ENCODE peak calls at places on chromosome 14, in eight cellular contexts. B, M, L, V, F, P, W and G are unnamed samples.

GRCh38 chr14:59629384-59630158 is 53.0 kb upstream of the CCDC175 start:
- DNase-seq in P (no peak), L (no peak), B (no peak), V (no peak), M (no peak), F (no peak), W (no peak), G (no peak)

GRCh38 chr14:40909906-40910305 is 696.8 kb upstream of the LRFN5 start:
- DNase-seq in P (no peak), L (no peak), V (no peak), M (no peak), F (no peak), B (no peak), W (no peak), G (no peak)

GRCh38 chr14:104393898-104394605 is 185.5 kb upstream of the C14orf180 start:
- DNase-seq in B (peak; percentile 21), V (no peak), M (no peak), P (no peak), F (peak; percentile 21), L (peak; percentile 67), W (peak; percentile 31), G (peak; percentile 82)

GRCh38 chr14:85475113-85475512 is 54.8 kb upstream of the FLRT2 start:
- DNase-seq in P (no peak), B (no peak), L (no peak), F (no peak), W (no peak), V (no peak), M (no peak), G (no peak)

GRCh38 chr14:102590667-102591099 is 1.8 kb upstream of the RCOR1 start:
- DNase-seq in W (no peak), V (peak; percentile 84), M (peak; percentile 84), B (peak; percentile 31), L (no peak), P (peak; percentile 74), F (peak; percentile 58), G (peak; percentile 90)

GRCh38 chr14:38951451-38951850 is 151.6 kb downstream of the SEC23A start:
- DNase-seq in P (no peak), V (no peak), F (no peak), B (no peak), M (no peak), W (no peak), L (no peak), G (no peak)

GRCh38 chr14:31024042-31024480 is 1.4 kb upstream of the AP4S1 start:
- DNase-seq in W (no peak), B (no peak), L (no peak), V (no peak), F (no peak), M (peak; percentile 82), P (no peak), G (no peak)

GRCh38 chr14:105830171-105830570 is 303.8 kb downstream of the TMEM121 start:
- DNase-seq in P (no peak), F (no peak), W (no peak), L (no peak), V (no peak), M (no peak), B (no peak), G (no peak)

GRCh38 chr14:101125719-101126375 is 222.3 kb upstream of the RTL1 start:
- DNase-seq in L (peak; percentile 55), V (no peak), M (no peak), W (no peak), B (peak; percentile 2), F (no peak), P (no peak), G (no peak)

GRCh38 chr14:100842799-100843198 is 16.9 kb downstream of the MEG3 start:
- DNase-seq in L (no peak), B (no peak), M (no peak), V (no peak), F (no peak), P (no peak), W (no peak), G (no peak)

GRCh38 chr14:96727980-96728717 is 69.0 kb upstream of the VRK1 start:
- DNase-seq in P (no peak), B (no peak), W (no peak), L (peak; percentile 22), F (no peak), V (no peak), M (no peak), G (no peak)

GRCh38 chr14:88385212-88386101 is at the start of gene SPATA7:
- DNase-seq in L (peak; percentile 97), B (peak; percentile 91), V (peak; percentile 86), M (peak; percentile 83), F (peak; percentile 94), W (peak; percentile 80), P (peak; percentile 89), G (peak; percentile 93)
- TF ChIP-seq POLR2A in L (peak; percentile 17), B (peak; percentile 80), V (peak; percentile 76), M (peak; percentile 43), F (peak; percentile 92), W (peak; percentile 53), P (peak; percentile 67), G (peak; percentile 54)

GRCh38 chr14:23361763-23362162 is 3.2 kb downstream of the EFS start:
- DNase-seq in M (no peak), W (no peak), P (no peak), V (no peak), B (no peak), F (no peak), L (no peak), G (no peak)

GRCh38 chr14:23360496-23360895 is 4.5 kb downstream of the EFS start:
- DNase-seq in V (peak; percentile 57), B (no peak), M (peak; percentile 54), W (no peak), P (peak; percentile 14), F (no peak), L (no peak), G (no peak)

GRCh38 chr14:23362200-23362599 is 2.8 kb downstream of the EFS start:
- DNase-seq in V (peak; percentile 21), B (no peak), L (no peak), M (peak; percentile 36), W (no peak), F (no peak), P (peak; percentile 12), G (no peak)

GRCh38 chr14:23359722-23360447 is 5.1 kb downstream of the EFS start:
- DNase-seq in P (no peak), F (no peak), M (no peak), B (no peak), W (no peak), V (no peak), L (no peak), G (peak; percentile 70)

GRCh38 chr14:23361320-23361719 is 3.7 kb downstream of the EFS start:
- DNase-seq in P (no peak), B (no peak), L (no peak), M (no peak), V (no peak), W (no peak), F (no peak), G (no peak)
- TF ChIP-seq POLR2A in P (no peak), B (no peak), L (no peak), M (no peak), V (no peak), W (no peak), F (no peak), G (no peak)

DNA sequence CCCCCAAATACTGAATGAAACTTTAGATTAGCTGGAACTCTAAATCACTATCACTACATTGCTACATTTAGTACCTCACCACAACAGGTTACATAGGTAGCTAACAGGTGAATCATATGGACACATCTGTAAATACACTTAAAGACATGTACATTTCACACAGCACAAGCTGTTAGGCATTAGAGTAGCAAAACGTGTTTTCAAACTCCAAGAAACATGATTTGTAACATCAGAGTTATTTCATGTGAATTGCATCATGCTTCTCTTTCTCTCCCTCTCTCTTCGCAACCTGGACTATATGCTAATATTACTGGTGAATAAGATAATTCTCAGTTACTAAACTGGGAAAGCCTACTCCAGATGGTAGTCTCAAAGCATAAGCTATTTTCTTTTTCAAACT is 4.3 kb downstream of the SEL1L start:
- DNase-seq in B (no peak), V (no peak), M (no peak), L (no peak), F (no peak), W (no peak), P (no peak), G (no peak)
- TF ChIP-seq POLR2A in B (no peak), V (no peak), M (no peak), L (no peak), F (no peak), W (no peak), P (no peak), G (no peak)

DNA sequence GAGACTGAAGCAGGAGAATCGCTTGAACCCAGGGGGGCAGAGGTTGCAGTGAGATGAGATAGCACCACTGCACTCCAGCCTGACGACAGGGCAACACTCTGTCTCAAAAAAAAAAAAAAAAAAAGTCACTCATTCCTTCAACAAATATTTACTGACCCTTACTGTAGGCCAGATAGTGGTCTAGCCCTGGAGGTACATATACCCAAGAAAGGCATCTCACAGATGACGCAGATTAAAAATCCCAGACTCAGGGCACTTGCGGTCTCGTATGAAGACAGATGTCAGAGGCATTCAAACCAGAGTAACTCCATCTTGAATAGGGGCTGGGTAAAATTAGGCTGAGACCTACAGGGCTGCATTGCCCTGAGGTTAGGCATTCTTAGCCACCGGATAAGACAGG is 44.8 kb downstream of the CLMN start:
- DNase-seq in F (no peak), V (no peak), M (no peak), L (no peak), P (no peak), W (no peak), B (no peak), G (no peak)
- TF ChIP-seq POLR2A in F (no peak), V (no peak), M (no peak), L (no peak), P (no peak), W (no peak), B (no peak), G (no peak)

DNA sequence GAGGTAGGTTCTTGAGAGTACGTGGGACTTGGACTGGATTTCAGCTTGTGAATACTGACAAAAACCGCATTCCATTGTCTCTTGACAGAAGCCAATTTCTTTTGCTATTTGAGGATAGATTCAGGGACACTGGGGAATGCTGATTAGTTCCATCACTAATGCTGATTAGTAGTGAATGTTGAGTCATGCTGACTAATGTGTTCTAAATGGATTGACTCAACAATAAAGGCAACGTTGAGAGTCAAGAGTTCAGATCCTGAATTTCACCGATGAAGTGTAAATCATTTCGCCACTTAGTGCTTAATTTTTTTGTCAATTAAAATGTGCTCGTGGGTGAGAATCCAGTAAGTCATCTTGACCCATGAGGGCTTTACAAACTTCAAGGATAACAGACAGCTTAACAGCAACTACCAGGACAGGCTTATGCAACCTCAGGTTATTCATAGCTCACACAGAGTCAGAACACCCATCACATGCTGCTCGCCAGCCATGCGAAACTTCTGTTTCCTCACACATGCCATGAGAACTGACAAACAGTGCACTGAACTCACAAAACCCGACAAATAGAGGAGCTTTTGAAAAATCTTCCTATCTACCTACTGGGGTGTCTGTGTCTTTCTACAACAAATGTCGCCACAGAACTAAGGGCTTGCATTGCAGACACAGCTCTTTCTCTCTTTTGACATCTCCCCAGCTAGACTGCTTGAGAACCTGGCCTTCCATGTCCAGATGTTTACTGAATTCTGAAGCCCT is 316.5 kb downstream of the ZFP36L1 start:
- DNase-seq in P (no peak), B (peak; percentile 79), F (no peak), W (peak; percentile 84), M (peak; percentile 45), V (peak; percentile 51), L (peak; percentile 89), G (no peak)
- TF ChIP-seq POLR2A in P (no peak), B (no peak), F (no peak), W (peak; percentile 29), M (no peak), V (no peak), L (no peak), G (no peak)